ENCODE peak calls at places on chromosomes 4 and X, in four cellular contexts. M, O, S and U are unnamed samples.
A peak's percentile ranks its signal among the peaks of the same experiment; 100 is the strongest.

GRCh38 chr4:93469560-93469959 is 359.0 kb upstream of the ATOH1 start:
- DNase-seq in M (no peak), O (no peak), S (no peak), U (no peak)

GRCh38 chr4:123104275-123104674 is 181.9 kb upstream of the NUDT6 start:
- DNase-seq in M (peak; percentile 21), O (no peak), S (no peak), U (no peak)

GRCh38 chrX:40615976-40616375 is 7.3 kb upstream of the MPC1L start:
- DNase-seq in M (no peak), O (no peak), S (no peak), U (no peak)

GRCh38 chr4:118729287-118730286 is 44.4 kb downstream of the METTL14 start:
- DNase-seq in M (peak; percentile 84), O (peak; percentile 86), S (no peak), U (no peak)

GRCh38 chrX:136030357-136031225 is 45.4 kb downstream of the SLC9A6 start:
- DNase-seq in M (peak; percentile 79), O (peak; percentile 83), S (peak; percentile 33), U (no peak)

GRCh38 chrX:15418041-15418706 is 34.0 kb upstream of the VEGFD start:
- DNase-seq in M (peak; percentile 65), O (no peak), S (no peak), U (no peak)

GRCh38 chr4:128287159-128287870 is at the start of gene PGRMC2:
- DNase-seq in M (peak; percentile 68), O (peak; percentile 51), S (no peak), U (no peak)

GRCh38 chrX:15242899-15243555 is 26.9 kb downstream of the ASB9 start:
- DNase-seq in M (peak; percentile 67), O (peak; percentile 51), S (no peak), U (no peak)

GRCh38 chr4:121253961-121254360 is 89.8 kb upstream of the TNIP3 start:
- DNase-seq in M (no peak), O (no peak), S (no peak), U (peak; percentile 87)

DNA sequence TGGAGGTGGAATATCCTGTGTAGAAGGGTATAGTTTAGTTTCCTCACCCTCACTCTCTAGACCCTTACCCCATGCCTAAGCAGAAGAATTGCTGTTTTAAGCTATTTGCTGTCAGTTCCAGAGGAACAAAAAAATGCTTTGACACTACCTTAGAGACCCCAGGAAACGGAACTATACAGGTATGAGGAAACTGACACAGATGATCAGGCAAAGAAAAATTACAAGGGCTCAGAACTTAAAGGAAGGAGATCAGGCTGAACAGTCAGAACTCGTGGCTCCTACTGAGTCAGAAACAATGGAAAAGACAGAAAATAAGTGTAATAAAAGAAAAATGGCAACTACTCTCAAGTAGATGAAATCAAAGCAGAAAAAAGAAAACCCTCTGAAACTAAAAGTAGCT is 65.6 kb downstream of the BANK1 start:
- DNase-seq in M (no peak), O (no peak), S (no peak), U (no peak)
- H3K4me1 ChIP-seq in M (no peaks in the 10 kb centered on the region), O (no peaks in the 10 kb centered on the region), S (no peaks in the 10 kb centered on the region), U (no peaks in the 10 kb centered on the region)

DNA sequence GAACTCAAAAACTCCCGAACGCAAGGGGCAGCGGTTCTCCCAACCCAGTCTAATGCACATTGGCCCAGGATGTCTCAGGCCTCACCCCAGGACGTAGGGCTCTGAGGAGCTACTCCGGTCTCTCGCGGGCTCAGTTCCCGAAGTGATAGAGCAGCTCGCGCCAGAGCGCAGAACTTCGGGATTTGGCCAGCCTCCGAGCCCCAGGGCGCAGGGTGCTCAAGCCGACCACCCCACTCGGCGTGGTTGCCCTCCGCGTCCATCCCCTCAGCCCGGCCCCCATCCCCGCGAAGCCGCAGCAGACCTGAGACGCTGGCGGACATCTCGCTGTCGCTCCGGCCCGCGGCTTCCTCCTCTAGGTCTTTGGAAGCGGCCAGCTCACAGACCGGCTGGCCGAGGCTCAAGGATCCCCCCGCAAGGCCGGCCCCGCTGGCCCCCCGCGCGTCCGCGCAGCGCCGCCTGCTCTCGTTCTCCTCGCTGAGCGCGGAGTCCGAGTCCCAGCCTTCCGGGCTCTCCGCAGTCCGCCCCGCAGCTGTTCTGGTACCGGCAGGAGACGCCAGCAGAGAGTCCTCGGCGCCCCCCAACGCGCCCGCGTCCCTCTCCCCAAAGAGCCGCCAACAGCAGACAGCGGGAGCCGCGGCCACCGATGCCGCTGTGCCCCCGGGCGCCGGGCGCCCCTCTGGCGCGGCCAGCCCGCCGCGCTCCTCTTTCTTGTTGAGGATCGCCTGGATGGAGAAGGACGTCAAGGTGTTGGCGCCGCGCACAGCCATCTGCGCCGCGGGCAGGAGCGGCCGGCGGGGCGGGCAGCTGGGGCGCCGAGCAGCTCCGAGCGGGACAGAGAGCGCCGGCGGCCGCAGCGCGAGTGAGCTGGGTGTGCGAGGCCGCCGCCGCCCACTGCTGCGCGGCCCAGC is at the start of gene NKX3-2:
- DNase-seq in M (peak; percentile 65), O (peak; percentile 59), S (no peak), U (peak; percentile 75)
- H3K4me1 ChIP-seq in M (no peaks in the 10 kb centered on the region), O (peaks cover 31% of the 10 kb centered on the region), S (peaks cover 61% of the 10 kb centered on the region), U (peaks cover 75% of the 10 kb centered on the region)

GRCh38 chr4:6327220-6327917 is 57.7 kb downstream of the WFS1 start:
- DNase-seq in M (peak; percentile 77), O (peak; percentile 61), S (peak; percentile 91), U (peak; percentile 93)
- H3K4me1 ChIP-seq in M (no peaks in the 10 kb centered on the region), O (peaks cover 27% of the 10 kb centered on the region), S (peaks cover 10% of the 10 kb centered on the region), U (peaks cover 12% of the 10 kb centered on the region)

GRCh38 chr4:724131-724530 is 18.5 kb downstream of the PCGF3 start:
- DNase-seq in M (no peak), O (no peak), S (no peak), U (no peak)

GRCh38 chr4:726235-726787 is 20.7 kb downstream of the PCGF3 start:
- DNase-seq in M (peak; percentile 78), O (peak; percentile 43), S (peak; percentile 54), U (no peak)

GRCh38 chr4:723706-724105 is 18.1 kb downstream of the PCGF3 start:
- DNase-seq in M (no peak), O (no peak), S (no peak), U (no peak)

GRCh38 chr4:726816-727215 is 21.2 kb downstream of the PCGF3 start:
- DNase-seq in M (no peak), O (no peak), S (peak; percentile 48), U (no peak)

DNA sequence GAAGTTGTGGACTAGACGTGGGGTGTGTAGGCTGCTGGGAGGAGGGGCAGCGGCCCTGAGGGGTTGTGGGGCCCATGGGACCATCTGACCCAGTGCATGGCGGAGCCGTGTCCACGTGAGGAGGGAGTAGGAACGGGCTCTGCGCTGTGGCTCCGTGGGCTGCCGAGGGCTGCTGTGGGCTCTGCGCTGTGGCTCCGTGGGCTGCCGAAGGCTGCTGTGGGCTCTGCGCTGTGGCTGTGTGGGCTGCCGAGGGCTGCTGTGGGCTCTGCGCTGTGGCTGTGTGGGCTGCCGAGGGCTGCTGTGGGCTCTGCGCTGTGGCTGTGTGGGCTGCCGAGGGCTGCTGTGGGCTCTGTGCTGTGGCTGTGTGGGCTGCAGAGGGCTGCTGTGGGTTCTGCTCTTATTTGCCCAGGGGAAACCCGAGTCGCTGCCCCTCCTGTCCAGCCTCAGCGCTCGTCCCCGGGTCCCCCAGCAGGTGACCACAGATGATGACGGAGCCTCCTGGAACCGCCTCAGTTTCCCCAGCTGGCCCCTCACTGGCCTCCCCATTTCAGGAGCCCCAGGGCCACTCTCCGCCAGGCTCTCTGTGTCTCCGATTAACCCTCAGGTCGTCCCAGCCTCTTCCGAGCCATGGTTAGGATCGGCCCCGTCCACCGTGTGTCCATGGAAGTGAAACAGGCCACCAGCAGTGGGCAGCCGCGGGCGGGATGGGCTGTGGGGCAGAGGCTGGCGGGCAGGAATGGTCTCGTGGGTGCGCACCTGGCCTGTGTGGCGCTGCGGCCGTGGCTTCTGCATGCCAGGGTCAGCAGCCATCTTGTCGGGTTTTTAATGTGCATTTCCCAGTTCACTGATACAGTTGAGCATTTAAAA is 20.0 kb downstream of the PCGF3 start:
- DNase-seq in M (no peak), O (no peak), S (peak; percentile 46), U (no peak)
- H3K4me1 ChIP-seq in M (peaks cover 31% of the 10 kb centered on the region), O (peaks cover 24% of the 10 kb centered on the region), S (peaks cover 25% of the 10 kb centered on the region), U (peaks cover 7% of the 10 kb centered on the region)

DNA sequence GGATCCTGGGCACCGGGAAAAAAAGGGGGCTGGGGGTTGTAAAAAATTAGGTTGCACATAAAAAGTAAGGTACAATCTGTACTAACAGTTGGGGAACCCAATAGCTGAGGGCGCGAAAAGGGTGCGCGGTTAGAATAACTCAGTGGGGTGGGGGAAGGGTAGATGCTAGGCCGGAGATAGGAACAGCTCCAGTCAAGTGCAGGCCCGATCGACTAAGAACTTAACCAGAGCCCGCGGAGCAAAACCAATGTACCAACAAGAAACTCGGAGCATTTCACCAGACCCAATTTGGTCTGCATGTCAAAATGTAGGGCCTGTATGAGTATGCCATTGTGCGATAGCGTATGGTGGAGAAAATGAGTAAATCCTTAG is 1.3 kb downstream of the HNRNPD start:
- DNase-seq in M (peak; percentile 58), O (peak; percentile 45), S (no peak), U (no peak)
- H3K4me1 ChIP-seq in M (peaks cover 42% of the 10 kb centered on the region), O (peaks cover 6% of the 10 kb centered on the region), S (peaks cover 64% of the 10 kb centered on the region), U (peaks cover 69% of the 10 kb centered on the region)

GRCh38 chr4:40445671-40446070 is 110.5 kb downstream of the CHRNA9 start:
- DNase-seq in M (no peak), O (no peak), S (no peak), U (no peak)
- H3K4me1 ChIP-seq in M (no peaks in the 10 kb centered on the region), O (peaks cover 1% of the 10 kb centered on the region), S (no peaks in the 10 kb centered on the region), U (no peaks in the 10 kb centered on the region)

GRCh38 chr4:30842142-30842541 is 122.0 kb downstream of the PCDH7 start:
- DNase-seq in M (no peak), O (no peak), S (no peak), U (no peak)

GRCh38 chr4:30838346-30838745 is 118.2 kb downstream of the PCDH7 start:
- DNase-seq in M (no peak), O (no peak), S (no peak), U (no peak)

GRCh38 chr4:30842689-30843088 is 122.5 kb downstream of the PCDH7 start:
- DNase-seq in M (no peak), O (no peak), S (no peak), U (no peak)

GRCh38 chr4:30839583-30840520 is 119.7 kb downstream of the PCDH7 start:
- DNase-seq in M (no peak), O (peak; percentile 84), S (no peak), U (no peak)

GRCh38 chr4:30840571-30840970 is 120.4 kb downstream of the PCDH7 start:
- DNase-seq in M (no peak), O (peak; percentile 50), S (no peak), U (no peak)
- H3K4me1 ChIP-seq in M (no peaks in the 10 kb centered on the region), O (peaks cover 1% of the 10 kb centered on the region), S (no peaks in the 10 kb centered on the region), U (peaks cover 42% of the 10 kb centered on the region)

DNA sequence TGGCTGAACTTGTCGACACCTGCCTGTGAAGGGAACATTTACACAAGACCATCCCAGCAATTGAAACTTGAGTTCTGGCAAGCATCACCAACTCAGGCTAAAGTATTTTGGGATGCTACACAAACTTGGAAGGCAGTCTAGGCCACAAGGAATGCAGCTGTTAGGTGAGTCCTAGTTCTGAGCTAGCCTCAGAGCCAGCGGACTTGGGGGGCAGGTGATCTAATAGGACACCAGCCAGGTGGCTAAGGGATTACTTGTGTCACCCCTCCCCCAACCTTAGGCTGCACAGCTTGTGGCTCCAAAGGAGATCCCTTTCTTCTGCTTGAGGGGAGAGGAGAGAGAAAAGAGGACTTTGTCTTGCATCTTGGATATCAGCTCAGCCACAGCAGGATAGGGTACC is 62.3 kb upstream of the DKK2 start:
- DNase-seq in M (no peak), O (no peak), S (no peak), U (no peak)
- H3K4me1 ChIP-seq in M (no peaks in the 10 kb centered on the region), O (peaks cover 5% of the 10 kb centered on the region), S (no peaks in the 10 kb centered on the region), U (no peaks in the 10 kb centered on the region)